ENCODE peak calls at places on chromosomes 3 and 15, in four cellular contexts. M, E, I and V are unnamed samples.

GRCh38 chr3:186988806-186989205 is 58.5 kb downstream of the ST6GAL1 start:
- DNase-seq in M (no peak), E (no peak), I (no peak), V (no peak)

GRCh38 chr3:99504258-99504657 is 134.1 kb upstream of the COL8A1 start:
- DNase-seq in M (no peak), E (no peak), I (no peak), V (no peak)

GRCh38 chr3:173652093-173652492 is 254.5 kb downstream of the NLGN1 start:
- DNase-seq in M (no peak), E (no peak), I (no peak), V (no peak)

GRCh38 chr3:134085034-134085775 is 55.5 kb upstream of the SLCO2A1 start:
- DNase-seq in M (no peak), E (no peak), I (no peak), V (peak; percentile 35)

GRCh38 chr15:29695486-29696167 is 126.6 kb downstream of the TJP1 start:
- DNase-seq in M (no peak), E (no peak), I (no peak), V (no peak)

GRCh38 chr3:131216801-131217200 is 164.8 kb upstream of the NUDT16 start:
- DNase-seq in M (peak; percentile 12), E (no peak), I (no peak), V (no peak)

GRCh38 chr3:15313461-15313860 is 18.9 kb downstream of the SH3BP5 start:
- DNase-seq in M (no peak), E (peak; percentile 59), I (peak; percentile 83), V (no peak)

GRCh38 chr3:152076148-152076547 is 192.6 kb upstream of the MBNL1 start:
- DNase-seq in M (no peak), E (no peak), I (no peak), V (no peak)

GRCh38 chr15:77464129-77464865 is 43.6 kb downstream of the HMG20A start:
- DNase-seq in M (no peak), E (no peak), I (no peak), V (no peak)

GRCh38 chr15:26887926-26888666 is 21.2 kb downstream of the GABRA5 start:
- DNase-seq in M (no peak), E (no peak), I (no peak), V (no peak)

GRCh38 chr3:177574232-177574856 is 377.1 kb upstream of the TBL1XR1 start:
- DNase-seq in M (no peak), E (no peak), I (peak; percentile 68), V (no peak)

GRCh38 chr3:159765025-159765859 is 223.4 kb upstream of the IL12A start:
- DNase-seq in M (peak; percentile 91), E (peak; percentile 97), I (peak; percentile 61), V (peak; percentile 98)

GRCh38 chr3:64377942-64378341 is 152.7 kb upstream of the PRICKLE2 start:
- DNase-seq in M (no peak), E (no peak), I (no peak), V (no peak)

GRCh38 chr3:127491909-127492308 is 98.6 kb downstream of the TPRA1 start:
- DNase-seq in M (no peak), E (no peak), I (no peak), V (no peak)

GRCh38 chr3:138890555-138891187 is 55.9 kb upstream of the PIK3CB start:
- DNase-seq in M (no peak), E (no peak), I (no peak), V (no peak)

GRCh38 chr15:75030424-75030823 is 7.0 kb downstream of the PPCDC start:
- DNase-seq in M (no peak), E (no peak), I (no peak), V (no peak)

GRCh38 chr15:75031773-75032302 is 8.4 kb downstream of the PPCDC start:
- DNase-seq in M (no peak), E (no peak), I (no peak), V (no peak)

GRCh38 chr15:75033809-75034208 is 10.4 kb downstream of the PPCDC start:
- DNase-seq in M (no peak), E (no peak), I (no peak), V (no peak)

GRCh38 chr15:75034615-75035014 is 11.2 kb downstream of the PPCDC start:
- DNase-seq in M (no peak), E (no peak), I (no peak), V (no peak)

GRCh38 chr15:75032391-75032790 is 9.0 kb downstream of the PPCDC start:
- DNase-seq in M (no peak), E (no peak), I (no peak), V (no peak)
- H3K27ac ChIP-seq in M (no peak overlapping the region), E (no peak overlapping the region), I (peak overlapping the region; percentile 34), V (no peak overlapping the region)

GRCh38 chr3:195836736-195837135 is 25.0 kb upstream of the MUC4 start:
- DNase-seq in M (no peak), E (no peak), I (no peak), V (no peak)

GRCh38 chr3:195834675-195835583 is 23.2 kb upstream of the MUC4 start:
- DNase-seq in M (no peak), E (no peak), I (no peak), V (no peak)

GRCh38 chr3:195838714-195839113 is 27.0 kb upstream of the MUC4 start:
- DNase-seq in M (no peak), E (no peak), I (no peak), V (no peak)

GRCh38 chr3:195839260-195840010 is 27.7 kb upstream of the MUC4 start:
- DNase-seq in M (no peak), E (no peak), I (no peak), V (no peak)

GRCh38 chr3:195835791-195836190 is 24.1 kb upstream of the MUC4 start:
- DNase-seq in M (no peak), E (no peak), I (no peak), V (no peak)
- H3K27ac ChIP-seq in M (no peak overlapping the region), E (no peak overlapping the region), I (no peak overlapping the region), V (no peak overlapping the region)

DNA sequence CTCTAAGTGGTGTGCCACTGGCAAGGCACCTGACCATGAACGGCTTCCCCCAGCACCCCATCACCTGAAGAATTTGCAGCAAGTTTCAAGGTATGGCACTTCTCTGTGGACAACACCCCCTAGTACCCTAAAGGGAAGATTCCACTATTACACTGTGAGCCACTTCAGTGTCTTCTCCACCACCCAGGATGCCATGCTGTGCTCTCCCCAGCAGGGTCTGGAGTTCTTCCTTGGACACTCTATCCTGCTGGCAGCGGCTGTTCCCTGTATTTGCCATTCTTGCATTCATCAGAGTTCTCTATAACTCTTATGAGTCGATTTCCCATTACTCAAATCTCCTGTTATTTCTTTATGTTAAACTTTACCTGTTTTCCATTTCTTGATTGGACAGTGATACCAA is 33.9 kb upstream of the RNU6-1 start:
- DNase-seq in M (no peak), E (no peak), I (no peak), V (no peak)
- H3K27ac ChIP-seq in M (no peak overlapping the region), E (no peak overlapping the region), I (no peak overlapping the region), V (no peak overlapping the region)

GRCh38 chr15:56523521-56523920 is 58.6 kb upstream of the MNS1 start:
- DNase-seq in M (no peak), E (no peak), I (no peak), V (no peak)

GRCh38 chr15:56524915-56525314 is 60.0 kb upstream of the MNS1 start:
- DNase-seq in M (no peak), E (no peak), I (no peak), V (no peak)

GRCh38 chr15:56519000-56519399 is 54.1 kb upstream of the MNS1 start:
- DNase-seq in M (no peak), E (no peak), I (no peak), V (no peak)
- H3K27ac ChIP-seq in M (no peak overlapping the region), E (no peak overlapping the region), I (no peak overlapping the region), V (no peak overlapping the region)

GRCh38 chr15:39362832-39363561 is 217.9 kb upstream of the THBS1 start:
- DNase-seq in M (no peak), E (no peak), I (no peak), V (no peak)
- H3K27ac ChIP-seq in M (no peak overlapping the region), E (no peak overlapping the region), I (no peak overlapping the region), V (no peak overlapping the region)

DNA sequence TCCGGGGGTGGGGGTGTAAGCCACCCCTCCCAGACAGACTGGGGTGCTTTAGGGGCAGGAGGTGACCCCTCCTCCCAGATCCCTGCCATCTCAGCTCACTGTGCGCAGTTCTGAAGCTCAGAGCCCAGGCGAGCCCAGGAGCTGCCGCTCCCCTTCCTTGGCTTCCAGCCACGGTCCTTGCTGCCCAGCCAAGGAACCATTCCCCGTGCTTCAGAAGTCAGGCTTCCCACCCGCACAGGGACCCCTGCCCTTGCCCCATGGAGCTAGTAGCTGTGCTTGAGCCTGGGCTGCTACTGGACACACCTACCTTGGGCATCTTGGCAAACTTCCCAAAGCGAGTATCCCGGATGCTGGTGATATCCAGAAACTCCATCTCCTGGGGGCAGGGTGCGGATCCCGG is 4.8 kb downstream of the PLCB2 start:
- DNase-seq in M (no peak), E (no peak), I (no peak), V (no peak)
- H3K27ac ChIP-seq in M (no peak overlapping the region), E (no peak overlapping the region), I (no peak overlapping the region), V (no peak overlapping the region)

GRCh38 chr15:69552057-69552815 is 99.6 kb downstream of the RPLP1 start:
- DNase-seq in M (no peak), E (no peak), I (no peak), V (no peak)
- H3K27ac ChIP-seq in M (no peak overlapping the region), E (no peak overlapping the region), I (no peak overlapping the region), V (no peak overlapping the region)

GRCh38 chr3:51955175-51955892 is at the start of gene GPR62:
- DNase-seq in M (no peak), E (no peak), I (no peak), V (no peak)

GRCh38 chr3:51953445-51953844 is 1.7 kb upstream of the GPR62 start:
- DNase-seq in M (no peak), E (no peak), I (no peak), V (no peak)

GRCh38 chr3:51954120-51954519 is 1.1 kb upstream of the GPR62 start:
- DNase-seq in M (no peak), E (no peak), I (no peak), V (no peak)

GRCh38 chr3:51955893-51956770 is 951 bp downstream of the GPR62 start:
- DNase-seq in M (no peak), E (peak; percentile 77), I (no peak), V (no peak)

GRCh38 chr3:51954713-51955112 is 468 bp upstream of the GPR62 start:
- DNase-seq in M (no peak), E (no peak), I (no peak), V (no peak)
- H3K27ac ChIP-seq in M (no peak overlapping the region), E (no peak overlapping the region), I (no peak overlapping the region), V (no peak overlapping the region)

GRCh38 chr15:42036112-42036905 is 15.5 kb upstream of the PLA2G4E start:
- DNase-seq in M (no peak), E (no peak), I (no peak), V (no peak)

GRCh38 chr15:42033214-42033873 is 12.5 kb upstream of the PLA2G4E start:
- DNase-seq in M (no peak), E (no peak), I (no peak), V (no peak)

GRCh38 chr15:42034628-42035177 is 13.9 kb upstream of the PLA2G4E start:
- DNase-seq in M (no peak), E (no peak), I (no peak), V (no peak)

GRCh38 chr15:42036991-42037390 is 16.1 kb upstream of the PLA2G4E start:
- DNase-seq in M (no peak), E (no peak), I (no peak), V (no peak)

GRCh38 chr15:42035362-42035761 is 14.5 kb upstream of the PLA2G4E start:
- DNase-seq in M (no peak), E (no peak), I (no peak), V (no peak)
- H3K27ac ChIP-seq in M (no peak overlapping the region), E (no peak overlapping the region), I (peak overlapping the region; percentile 18), V (no peak overlapping the region)

GRCh38 chr15:93089855-93090305 is 869 bp upstream of the RGMA start:
- DNase-seq in M (no peak), E (no peak), I (no peak), V (no peak)
- H3K27ac ChIP-seq in M (no peak overlapping the region), E (peak overlapping the region; percentile 62), I (no peak overlapping the region), V (peak overlapping the region; percentile 53)